ENCODE peak calls at places on chromosomes 5 and 9, in six cellular contexts. A is kidney, O is fibroblast of lung, L is SK-N-DZ, H is NCI-H1417 treated with DMSO at 0.1 percent for 48 hours, W is cardiac muscle cell. U is an unnamed sample.

GRCh38 chr5:135833961-135834638 is 363 bp upstream of the SLC25A48 start:
- DNase-seq in A (no peak), O (no peak), L (no peak), H (no peak), W (no peak), U (no peak)

GRCh38 chr5:41510176-41510831 is at the start of gene PLCXD3:
- DNase-seq in A (peak; percentile 76), O (peak; percentile 8), L (peak; percentile 12), H (peak; percentile 81), W (peak; percentile 67), U (peak; percentile 64)

GRCh38 chr9:34986541-34987047 is 3.0 kb upstream of the DNAJB5 start:
- DNase-seq in A (no peak), O (peak; percentile 32), L (peak; percentile 58), H (peak; percentile 50), W (peak; percentile 36), U (no peak)

GRCh38 chr5:56951131-56951945 is 585 bp downstream of the MIER3 start:
- DNase-seq in A (peak; percentile 81), O (peak; percentile 2), L (peak; percentile 78), H (no peak), W (peak; percentile 20), U (no peak)

GRCh38 chr5:154199671-154200220 is 9.2 kb downstream of the GALNT10 start:
- DNase-seq in A (no peak), O (no peak), L (no peak), H (no peak), W (no peak), U (no peak)

GRCh38 chr9:111516061-111516465 is 8.9 kb upstream of the ZNF483 start:
- DNase-seq in A (no peak), O (peak; percentile 2), L (peak; percentile 29), H (no peak), W (peak; percentile 32), U (no peak)

GRCh38 chr9:38360880-38361836 is 31.3 kb upstream of the ALDH1B1 start:
- DNase-seq in A (no peak), O (peak; percentile 28), L (no peak), H (peak; percentile 1), W (peak; percentile 12), U (no peak)

GRCh38 chr9:134534661-134535080 is 106.9 kb upstream of the COL5A1 start:
- DNase-seq in A (no peak), O (peak; percentile 62), L (no peak), H (no peak), W (no peak), U (no peak)

GRCh38 chr5:116951217-116951616 is 376.6 kb upstream of the SEMA6A start:
- DNase-seq in A (no peak), O (no peak), L (no peak), H (no peak), W (no peak), U (no peak)

GRCh38 chr9:37732086-37732744 is 21.4 kb upstream of the TRMT10B start:
- DNase-seq in A (no peak), O (no peak), L (peak; percentile 55), H (no peak), W (no peak), U (no peak)

GRCh38 chr5:1057841-1058548 is 49.4 kb downstream of the NKD2 start:
- DNase-seq in A (peak; percentile 62), O (no peak), L (no peak), H (no peak), W (no peak), U (no peak)

U was measured in right atrium auricular region.